ENCODE peak calls at places on chromosomes 16 and 17, in eight cellular contexts. T is fibroblast of pulmonary artery, G is GM12865, R is MM.1S, I is AG10803, H is cardiac fibroblast, F is BJ, N is AG04450. J is an unnamed sample.
A peak's percentile ranks its signal among the peaks of the same experiment; 100 is the strongest.

GRCh38 chr17:6528557-6528956 is 27.8 kb downstream of the PITPNM3 start:
- DNase-seq in T (no peak), G (no peak), R (no peak), I (no peak), H (no peak), F (no peak), N (no peak), J (no peak)

GRCh38 chr16:50771366-50771765 is 29.5 kb downstream of the CYLD start:
- DNase-seq in T (peak; percentile 26), G (no peak), R (no peak), I (peak; percentile 74), H (no peak), F (peak; percentile 27), N (peak; percentile 21), J (no peak)

GRCh38 chr17:47978324-47978723 is 7.4 kb downstream of the CDK5RAP3 start:
- DNase-seq in T (peak; percentile 74), G (peak; percentile 79), R (peak; percentile 38), I (peak; percentile 56), H (peak; percentile 75), F (no peak), N (peak; percentile 32), J (peak; percentile 85)

GRCh38 chr16:55055262-55055661 is 124.6 kb downstream of the IRX5 start:
- DNase-seq in T (no peak), G (no peak), R (no peak), I (no peak), H (no peak), F (no peak), N (no peak), J (no peak)

GRCh38 chr16:67212766-67213165 is 13.8 kb downstream of the ELMO3 start:
- DNase-seq in T (no peak), G (no peak), R (no peak), I (no peak), H (no peak), F (no peak), N (no peak), J (no peak)

GRCh38 chr17:29659155-29659554 is 36.4 kb upstream of the CORO6 start:
- DNase-seq in T (no peak), G (no peak), R (no peak), I (no peak), H (no peak), F (no peak), N (no peak), J (no peak)

GRCh38 chr17:82319619-82320062 is 2.2 kb upstream of the CD7 start:
- DNase-seq in T (no peak), G (no peak), R (no peak), I (no peak), H (no peak), F (no peak), N (no peak), J (no peak)

GRCh38 chr16:89641719-89642187 is 15.8 kb downstream of the CHMP1A start:
- DNase-seq in T (no peak), G (no peak), R (no peak), I (no peak), H (no peak), F (no peak), N (no peak), J (no peak)

GRCh38 chr17:27455914-27456680 is at the start of gene KSR1:
- DNase-seq in T (peak; percentile 74), G (peak; percentile 90), R (peak; percentile 86), I (peak; percentile 57), H (peak; percentile 82), F (no peak), N (no peak), J (peak; percentile 96)

GRCh38 chr16:86217001-86217890 is 293.1 kb upstream of the FOXF1 start:
- DNase-seq in T (no peak), G (no peak), R (no peak), I (no peak), H (no peak), F (no peak), N (no peak), J (no peak)

GRCh38 chr17:49549691-49550678 is 25.7 kb upstream of the NXPH3 start:
- DNase-seq in T (no peak), G (no peak), R (no peak), I (no peak), H (no peak), F (no peak), N (no peak), J (peak; percentile 14)

GRCh38 chr16:88515405-88515804 is 54.8 kb upstream of the ZC3H18 start:
- DNase-seq in T (no peak), G (no peak), R (no peak), I (no peak), H (no peak), F (no peak), N (no peak), J (no peak)
- TF ChIP-seq CTCF in T (no peak), G (no peak), R (no peak), I (no peak), H (no peak), F (no peak), N (no peak), J (no peak)

GRCh38 chr17:40301315-40301714 is 7.7 kb upstream of the RARA start:
- DNase-seq in T (no peak), G (no peak), R (no peak), I (no peak), H (no peak), F (no peak), N (no peak), J (no peak)
- TF ChIP-seq CTCF in T (no peak), G (no peak), R (peak; percentile 26), I (no peak), H (no peak), F (peak; percentile 9), N (no peak), J (peak; percentile 34)

GRCh38 chr17:75764711-75765421 is at the start of gene GALK1:
- DNase-seq in T (peak; percentile 67), G (peak; percentile 82), R (peak; percentile 81), I (peak; percentile 64), H (peak; percentile 74), F (no peak), N (no peak), J (peak; percentile 93)
- TF ChIP-seq CTCF in T (peak; percentile 57), G (peak; percentile 77), R (peak; percentile 62), I (peak; percentile 6), H (peak; percentile 70), F (peak; percentile 71), N (peak; percentile 65), J (peak; percentile 68)

GRCh38 chr17:38868968-38869646 is 751 bp upstream of the LASP1 start:
- DNase-seq in T (peak; percentile 91), G (peak; percentile 93), R (peak; percentile 88), I (peak; percentile 87), H (peak; percentile 92), F (peak; percentile 58), N (peak; percentile 77), J (peak; percentile 84)

GRCh38 chr17:38871992-38872605 is 2.2 kb downstream of the LASP1 start:
- DNase-seq in T (no peak), G (no peak), R (no peak), I (no peak), H (no peak), F (no peak), N (no peak), J (no peak)

GRCh38 chr17:38871247-38871991 is 1.6 kb downstream of the LASP1 start:
- DNase-seq in T (peak; percentile 71), G (peak; percentile 67), R (peak; percentile 81), I (peak; percentile 53), H (peak; percentile 68), F (no peak), N (no peak), J (peak; percentile 66)

GRCh38 chr17:38869647-38870258 is at the start of gene LASP1:
- DNase-seq in T (peak; percentile 89), G (peak; percentile 95), R (peak; percentile 91), I (peak; percentile 88), H (peak; percentile 93), F (no peak), N (no peak), J (peak; percentile 93)

GRCh38 chr17:38870259-38871165 is 654 bp downstream of the LASP1 start:
- DNase-seq in T (no peak), G (peak; percentile 81), R (peak; percentile 75), I (peak; percentile 58), H (peak; percentile 64), F (no peak), N (no peak), J (peak; percentile 83)
- TF ChIP-seq CTCF in T (no peak), G (no peak), R (no peak), I (no peak), H (no peak), F (no peak), N (no peak), J (no peak)

DNA sequence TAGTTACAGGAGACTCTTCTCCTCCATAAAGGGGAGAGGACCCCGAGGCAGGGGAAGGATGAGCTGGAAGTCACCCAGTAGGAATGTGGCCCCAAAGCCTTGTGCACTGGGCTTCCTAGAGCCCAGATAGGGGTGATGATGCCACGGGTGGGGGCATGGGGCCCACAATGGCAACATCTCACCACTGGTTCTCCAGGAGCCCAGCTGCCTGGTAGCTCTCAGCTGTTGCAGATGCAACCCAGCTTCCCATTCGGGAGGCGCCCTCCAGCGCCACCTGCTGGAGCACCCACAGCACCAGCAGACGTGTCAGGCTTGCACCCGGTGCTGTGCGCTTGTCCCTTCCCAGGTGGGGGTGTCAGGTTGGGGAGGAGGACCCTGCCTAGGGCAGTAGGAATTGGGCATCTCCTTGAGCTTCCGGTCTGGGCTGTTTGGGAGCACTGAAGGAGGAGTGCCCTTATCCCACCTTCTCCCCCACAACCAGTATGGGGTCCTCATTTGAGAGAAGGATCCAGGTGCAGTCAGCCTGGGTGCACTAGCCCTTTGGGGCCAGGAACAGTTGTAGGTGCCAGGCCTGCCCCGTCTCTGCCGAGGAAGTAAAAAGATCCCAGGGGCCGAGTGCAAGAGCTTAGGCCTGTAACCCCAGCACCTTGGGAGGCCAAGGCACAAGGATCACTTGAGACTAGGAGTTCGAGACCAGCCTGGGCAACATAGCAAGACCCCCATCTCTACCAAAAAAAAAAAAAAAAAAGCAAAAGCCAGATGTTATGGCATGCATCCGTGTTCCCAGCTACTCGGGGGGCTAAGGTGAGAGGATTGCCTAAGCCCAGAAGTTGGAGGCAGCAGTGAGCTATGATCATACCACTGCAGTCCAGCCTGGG is 14.4 kb downstream of the CDIPT start:
- DNase-seq in T (peak; percentile 77), G (peak; percentile 80), R (peak; percentile 70), I (peak; percentile 60), H (peak; percentile 73), F (no peak), N (no peak), J (peak; percentile 82)
- TF ChIP-seq CTCF in T (peak; percentile 92), G (peak; percentile 94), R (peak; percentile 92), I (peak; percentile 82), H (peak; percentile 90), F (peak; percentile 96), N (peak; percentile 92), J (peak; percentile 96)

GRCh38 chr17:43349142-43349541 is 49.7 kb upstream of the ARL4D start:
- DNase-seq in T (no peak), G (no peak), R (no peak), I (no peak), H (no peak), F (no peak), N (no peak), J (no peak)
- TF ChIP-seq CTCF in T (no peak), G (no peak), R (no peak), I (no peak), H (no peak), F (no peak), N (no peak), J (peak; percentile 28)